ENCODE peak calls at places on chromosomes 13 and 19, in five cellular contexts. W, M, C, Z and J are unnamed samples.
A peak's percentile ranks its signal among the peaks of the same experiment; 100 is the strongest.

GRCh38 chr13:32955881-32956594 is 60.2 kb upstream of the KL start:
- DNase-seq in W (no peak), Z (no peak), C (no peak), M (no peak), J (no peak)

GRCh38 chr19:40283414-40284250 is 1.5 kb downstream of the AKT2 start:
- DNase-seq in W (peak; percentile 19), C (no peak), M (no peak), Z (no peak), J (no peak)

GRCh38 chr13:47628666-47629065 is 372.4 kb downstream of the SUCLA2 start:
- DNase-seq in C (no peak), Z (no peak), M (no peak), W (no peak), J (no peak)

GRCh38 chr13:45527699-45528462 is 63.1 kb downstream of the COG3 start:
- DNase-seq in M (peak; percentile 66), W (no peak), Z (no peak), C (no peak), J (no peak)

GRCh38 chr13:51148952-51149573 is 38.0 kb upstream of the C13orf42 start:
- DNase-seq in Z (no peak), W (no peak), C (peak; percentile 60), M (no peak), J (peak; percentile 30)

GRCh38 chr13:36131931-36132297 is 732 bp upstream of the DCLK1 start:
- DNase-seq in W (no peak), C (peak; percentile 56), M (no peak), Z (no peak), J (no peak)

GRCh38 chr19:38425810-38426466 is at the start of gene RASGRP4:
- DNase-seq in Z (no peak), M (no peak), W (peak; percentile 77), C (no peak), J (no peak)

GRCh38 chr13:38350114-38350617 is 515 bp downstream of the UFM1 start:
- DNase-seq in C (peak; percentile 59), W (peak; percentile 11), M (peak; percentile 74), Z (peak; percentile 25), J (peak; percentile 59)

GRCh38 chr19:18070181-18070580 is 16.6 kb downstream of the IL12RB1 start:
- DNase-seq in M (no peak), Z (no peak), W (no peak), C (no peak), J (no peak)

GRCh38 chr13:100811906-100812305 is 137.3 kb upstream of the TMTC4 start:
- DNase-seq in W (no peak), M (no peak), Z (no peak), C (no peak), J (no peak)

GRCh38 chr19:57099199-57099661 is 20.6 kb upstream of the USP29 start:
- DNase-seq in Z (peak; percentile 33), W (peak; percentile 66), C (peak; percentile 28), M (peak; percentile 49), J (peak; percentile 61)

GRCh38 chr13:89199138-89199537 is 1528.0 kb downstream of the SLITRK5 start:
- DNase-seq in Z (no peak), C (no peak), M (no peak), W (no peak), J (no peak)

GRCh38 chr13:85191996-85192395 is 607.2 kb downstream of the SLITRK6 start:
- DNase-seq in W (no peak), Z (no peak), M (no peak), C (no peak), J (no peak)

GRCh38 chr19:5380215-5380919 is 39.8 kb upstream of the PTPRS start:
- DNase-seq in C (no peak), W (no peak), Z (no peak), M (no peak), J (no peak)

GRCh38 chr19:44741258-44741731 is 7.2 kb upstream of the BCL3 start:
- DNase-seq in M (no peak), W (no peak), Z (no peak), C (no peak), J (no peak)

GRCh38 chr19:3276341-3276799 is 51.9 kb downstream of the CELF5 start:
- DNase-seq in C (no peak), M (peak; percentile 34), W (peak; percentile 83), Z (peak; percentile 58), J (no peak)

DNA sequence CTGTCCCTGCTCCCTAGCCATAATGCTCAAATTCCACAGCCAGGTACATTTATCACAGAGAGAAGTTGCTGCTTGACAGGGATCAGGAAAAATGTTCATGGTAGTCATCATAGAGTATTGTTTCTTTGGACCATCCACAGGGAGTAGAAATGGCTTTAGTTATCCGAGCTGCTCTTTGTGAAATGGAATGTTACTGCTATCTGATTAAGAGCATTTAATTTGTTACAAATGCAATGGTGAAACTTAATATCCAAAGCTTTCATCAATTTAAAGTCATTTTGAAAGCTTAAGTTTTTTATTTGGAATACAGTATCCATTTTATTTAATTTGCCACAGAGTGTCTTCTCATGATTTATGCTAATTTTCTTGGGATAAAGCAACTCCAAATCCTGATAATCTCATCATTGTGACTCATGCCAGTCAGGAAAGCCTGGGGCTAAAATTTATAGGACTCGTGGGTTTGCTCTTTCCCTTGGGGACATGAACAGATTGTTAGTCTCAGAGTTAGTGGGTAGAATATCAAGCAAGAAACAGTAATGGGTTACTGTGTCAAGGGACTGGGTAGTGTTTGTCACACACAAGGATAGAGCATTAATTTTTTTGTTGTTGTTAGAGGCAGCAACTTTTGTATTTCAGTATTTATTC is 59.8 kb downstream of the SCEL start:
- DNase-seq in Z (no peak), M (no peak), C (no peak), W (no peak), J (no peak)
- H3K27ac ChIP-seq in Z (no peak overlapping the region), M (no peak overlapping the region), C (no peak overlapping the region), W (no peak overlapping the region), J (no peak overlapping the region)

GRCh38 chr13:113660066-113660465 is 2.1 kb upstream of the ATP4B start:
- DNase-seq in M (peak; percentile 25), W (no peak), Z (no peak), C (no peak), J (peak; percentile 20)
- TF ChIP-seq POLR2A in M (no peak), W (no peak), Z (no peak), C (no peak), J (no peak)

DNA sequence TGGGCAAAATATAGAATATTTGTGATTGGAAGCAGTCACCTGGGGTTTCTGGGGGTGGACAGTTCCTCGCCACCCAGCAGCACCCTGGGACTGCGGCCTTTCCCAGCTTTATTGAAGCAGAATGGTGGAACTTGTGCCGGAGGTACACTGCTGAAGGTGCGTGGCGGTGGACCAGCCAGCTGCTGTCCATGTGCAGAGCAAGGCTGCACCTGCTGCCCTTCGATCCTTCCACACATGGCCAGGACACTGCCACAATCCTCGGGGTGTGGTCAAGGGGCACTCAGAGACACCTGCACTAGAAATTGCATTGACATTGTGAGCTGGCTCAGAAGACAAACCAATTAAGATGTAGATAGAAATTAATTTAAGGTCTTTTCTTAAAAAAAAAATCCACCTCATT is 11.4 kb upstream of the GPI start:
- DNase-seq in C (no peak), W (no peak), Z (no peak), M (no peak), J (no peak)
- H3K27ac ChIP-seq in C (no peak overlapping the region), W (no peak overlapping the region), Z (no peak overlapping the region), M (no peak overlapping the region), J (no peak overlapping the region)

DNA sequence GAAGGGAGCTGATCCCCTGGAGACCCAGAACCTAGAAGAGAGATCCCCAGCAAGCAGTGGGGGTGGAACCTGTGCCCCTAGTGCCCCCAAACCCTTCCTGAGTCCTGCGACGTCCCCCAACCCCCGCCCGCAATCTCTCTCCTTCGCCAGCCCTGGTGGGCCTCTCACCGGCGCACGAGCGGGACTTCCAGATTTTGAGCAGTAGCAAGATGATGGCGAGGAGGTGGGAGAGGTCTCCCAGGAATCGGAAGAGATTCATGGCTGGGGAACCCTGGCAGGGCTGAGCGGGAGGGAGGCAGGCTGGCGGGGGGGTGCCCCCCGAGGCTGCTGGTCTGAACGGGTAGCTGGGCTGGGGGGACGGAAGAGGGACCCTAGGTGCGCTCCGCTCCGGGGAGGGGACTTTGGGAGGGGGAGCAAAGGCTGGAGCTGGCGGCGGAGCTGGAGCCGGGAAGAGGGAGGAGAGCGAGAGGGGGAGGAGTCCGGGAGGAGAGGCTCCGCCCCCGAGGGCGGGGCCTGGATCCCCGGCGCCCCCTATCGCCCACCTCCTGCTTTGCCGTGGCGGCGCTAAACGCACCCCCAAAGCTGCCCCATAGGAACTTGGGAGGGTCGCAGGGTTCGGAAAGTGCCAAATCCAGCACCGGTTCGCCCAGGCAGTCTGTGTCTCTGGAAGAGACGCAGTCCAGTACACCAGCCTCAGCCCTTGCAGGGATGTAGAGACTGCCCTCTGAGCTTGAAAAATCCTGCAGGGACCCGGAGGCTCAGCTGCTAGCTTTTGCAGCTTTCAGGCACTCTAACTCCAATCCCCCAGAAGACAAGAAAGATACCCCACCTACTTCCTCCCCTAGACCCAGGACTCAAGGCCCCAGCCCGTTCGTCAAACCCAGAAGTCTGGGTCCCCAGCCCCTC is at the start of gene KDELR1:
- DNase-seq in C (peak; percentile 71), Z (peak; percentile 78), M (peak; percentile 81), W (peak; percentile 92), J (peak; percentile 56)
- TF ChIP-seq POLR2A in C (peak; percentile 30), Z (peak; percentile 72), M (no peak), W (peak; percentile 79), J (peak; percentile 50)

GRCh38 chr13:96984061-96984508 is 10.2 kb downstream of the OXGR1 start:
- DNase-seq in M (peak; percentile 78), W (no peak), C (peak; percentile 20), Z (no peak), J (peak; percentile 57)

GRCh38 chr13:96988441-96988840 is 5.8 kb downstream of the OXGR1 start:
- DNase-seq in M (no peak), W (no peak), C (no peak), Z (no peak), J (no peak)

GRCh38 chr13:96982672-96983071 is 11.6 kb downstream of the OXGR1 start:
- DNase-seq in M (no peak), C (peak; percentile 11), W (no peak), Z (no peak), J (no peak)
- H3K27ac ChIP-seq in M (no peak overlapping the region), C (no peak overlapping the region), W (no peak overlapping the region), Z (no peak overlapping the region), J (no peak overlapping the region)

DNA sequence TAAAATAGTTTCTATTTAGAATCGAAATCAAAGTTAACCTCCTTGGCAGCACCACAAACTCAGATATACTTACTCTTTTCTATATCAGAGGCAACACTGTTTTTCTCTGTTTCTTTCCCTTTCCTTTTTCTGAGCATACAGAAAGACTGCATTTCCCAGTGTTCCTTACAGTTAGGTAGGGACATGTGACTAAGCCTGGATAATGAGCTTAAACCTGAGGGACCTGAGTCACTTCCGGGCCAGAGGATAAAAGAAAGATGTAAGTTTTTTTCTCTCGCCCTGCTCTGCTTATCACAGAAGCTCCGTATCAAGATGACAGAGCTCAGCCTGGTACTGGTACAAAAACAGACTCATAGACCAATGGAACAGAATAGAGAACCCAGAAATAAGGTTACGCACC is 531.9 kb downstream of the KLF12 start:
- DNase-seq in M (no peak), C (no peak), W (no peak), Z (no peak), J (no peak)
- TF ChIP-seq POLR2A in M (no peak), C (no peak), W (no peak), Z (no peak), J (no peak)

GRCh38 chr19:37251308-37252229 is 33.6 kb downstream of the ZNF383 start:
- DNase-seq in C (peak; percentile 43), W (peak; percentile 17), Z (no peak), M (peak; percentile 43), J (peak; percentile 89)
- H3K27ac ChIP-seq in C (no peak overlapping the region), W (no peak overlapping the region), Z (no peak overlapping the region), M (no peak overlapping the region), J (no peak overlapping the region)